ENCODE peak calls at places on chromosomes 11 and 22, in five cellular contexts. Q is CD4-positive, CD25-positive, alpha-beta regulatory T cell; K is lower lobe of right lung; D is fibroblast of lung; Z is right atrium auricular region. S is an unnamed sample.

GRCh38 chr22:26086359-26086758 is 82.9 kb upstream of the SEZ6L start:
- DNase-seq in Q (no peak), K (no peak), D (no peak), Z (no peak), S (peak; percentile 2)

GRCh38 chr22:45754822-45755221 is 83.2 kb downstream of the ATXN10 start:
- DNase-seq in Q (no peak), K (no peak), D (no peak), Z (no peak), S (no peak)

GRCh38 chr11:111081021-111081511 is 164.5 kb upstream of the POU2AF2 start:
- DNase-seq in Q (no peak), K (no peak), D (no peak), Z (no peak), S (peak; percentile 44)

GRCh38 chr11:117934526-117935307 is 5.5 kb upstream of the TMPRSS13 start:
- DNase-seq in Q (no peak), K (peak; percentile 31), D (no peak), Z (no peak), S (no peak)

GRCh38 chr11:20467458-20468185 is 80.1 kb downstream of the PRMT3 start:
- DNase-seq in Q (no peak), K (no peak), D (no peak), Z (no peak), S (no peak)

GRCh38 chr11:115207166-115207591 is 297.0 kb downstream of the CADM1 start:
- DNase-seq in Q (no peak), K (no peak), D (no peak), Z (no peak), S (no peak)

GRCh38 chr22:36385491-36386350 is 2.0 kb downstream of the MYH9 start:
- DNase-seq in Q (peak; percentile 48), K (peak; percentile 78), D (peak; percentile 48), Z (no peak), S (peak; percentile 81)

GRCh38 chr11:87879118-87879517 is 296.1 kb downstream of the RAB38 start:
- DNase-seq in Q (no peak), K (no peak), D (no peak), Z (no peak), S (peak; percentile 66)

GRCh38 chr11:64186205-64187165 is 514 bp downstream of the STIP1 start:
- DNase-seq in Q (peak; percentile 35), K (no peak), D (peak; percentile 11), Z (no peak), S (peak; percentile 55)

GRCh38 chr22:35961480-35961902 is 67.1 kb downstream of the RBFOX2 start:
- DNase-seq in Q (no peak), K (no peak), D (peak; percentile 94), Z (peak; percentile 75), S (peak; percentile 68)

GRCh38 chr11:727859-728748 is 19.2 kb upstream of the TALDO1 start:
- DNase-seq in Q (peak; percentile 76), K (peak; percentile 91), D (peak; percentile 89), Z (peak; percentile 89), S (peak; percentile 98)

GRCh38 chr11:103338621-103339484 is 229.6 kb downstream of the DYNC2H1 start:
- DNase-seq in Q (no peak), K (no peak), D (peak; percentile 58), Z (no peak), S (peak; percentile 68)

GRCh38 chr11:34536056-34536455 is 22.5 kb upstream of the ELF5 start:
- DNase-seq in Q (no peak), K (no peak), D (no peak), Z (no peak), S (no peak)

GRCh38 chr11:124276081-124276480 is 19.9 kb downstream of the OR8G5 start:
- DNase-seq in Q (no peak), K (no peak), D (peak; percentile 95), Z (no peak), S (peak; percentile 7)

GRCh38 chr11:8867856-8868705 is 42.9 kb upstream of the AKIP1 start:
- DNase-seq in Q (no peak), K (no peak), D (peak; percentile 68), Z (no peak), S (peak; percentile 79)

GRCh38 chr11:45098929-45099328 is 47.5 kb upstream of the PRDM11 start:
- DNase-seq in Q (no peak), K (no peak), D (no peak), Z (peak; percentile 32), S (no peak)

GRCh38 chr22:24995649-24996180 is 43.2 kb downstream of the KIAA1671 start:
- DNase-seq in Q (no peak), K (no peak), D (no peak), Z (no peak), S (no peak)

GRCh38 chr11:21190181-21190580 is 520.8 kb downstream of the NELL1 start:
- DNase-seq in Q (no peak), K (no peak), D (no peak), Z (no peak), S (no peak)

GRCh38 chr11:13229675-13230359 is 47.8 kb upstream of the BMAL1 start:
- DNase-seq in Q (no peak), K (no peak), D (no peak), Z (no peak), S (peak; percentile 34)

GRCh38 chr22:49547751-49548239 is 279.9 kb downstream of the BRD1 start:
- DNase-seq in Q (no peak), K (peak; percentile 36), D (no peak), Z (no peak), S (no peak)

GRCh38 chr11:55481416-55481815 is 72.9 kb upstream of the OR4C15 start:
- DNase-seq in Q (no peak), K (no peak), D (no peak), Z (no peak), S (no peak)

GRCh38 chr22:19816372-19817119 is 38.1 kb downstream of the GNB1L start:
- DNase-seq in Q (no peak), K (no peak), D (no peak), Z (peak; percentile 42), S (no peak)

GRCh38 chr11:118152020-118152551 is 537 bp downstream of the SCN4B start:
- DNase-seq in Q (no peak), K (no peak), D (no peak), Z (no peak), S (no peak)

GRCh38 chr11:117856252-117856651 is 20.2 kb downstream of the FXYD6 start:
- DNase-seq in Q (no peak), K (no peak), D (no peak), Z (no peak), S (no peak)

GRCh38 chr11:62538470-62539237 is 8.0 kb downstream of the AHNAK start:
- DNase-seq in Q (no peak), K (no peak), D (no peak), Z (no peak), S (peak; percentile 53)

GRCh38 chr11:132087148-132087547 is 716.7 kb downstream of the NTM start:
- DNase-seq in Q (no peak), K (no peak), D (no peak), Z (no peak), S (no peak)

GRCh38 chr11:6249822-6250555 is 9.6 kb upstream of the CCKBR start:
- DNase-seq in Q (no peak), K (no peak), D (peak; percentile 87), Z (peak; percentile 87), S (peak; percentile 92)

GRCh38 chr11:1830500-1831223 is 4.1 kb upstream of the SYT8 start:
- DNase-seq in Q (no peak), K (peak; percentile 77), D (peak; percentile 12), Z (no peak), S (no peak)

GRCh38 chr11:108787105-108787504 is 122.2 kb downstream of the DDX10 start:
- DNase-seq in Q (no peak), K (no peak), D (no peak), Z (no peak), S (no peak)

GRCh38 chr22:29030016-29030617 is 31.5 kb downstream of the C22orf31 start:
- DNase-seq in Q (no peak), K (no peak), D (peak; percentile 85), Z (no peak), S (peak; percentile 53)

GRCh38 chr22:33917744-33918406 is 2.4 kb downstream of the LARGE1 start:
- DNase-seq in Q (no peak), K (no peak), D (peak; percentile 27), Z (no peak), S (peak; percentile 40)

GRCh38 chr11:77283101-77283500 is 18.4 kb downstream of the GDPD4 start:
- DNase-seq in Q (no peak), K (no peak), D (no peak), Z (no peak), S (no peak)

GRCh38 chr22:38513063-38513462 is 7.0 kb upstream of the DDX17 start:
- DNase-seq in Q (peak; percentile 48), K (no peak), D (no peak), Z (no peak), S (no peak)

GRCh38 chr22:44328326-44328725 is 15.6 kb upstream of the SHISAL1 start:
- DNase-seq in Q (no peak), K (peak; percentile 59), D (no peak), Z (no peak), S (no peak)
- H3K27me3 ChIP-seq in Q (peaks cover 19% of the 10 kb centered on the region), K (peaks cover 47% of the 10 kb centered on the region), D (peaks cover 21% of the 10 kb centered on the region), Z (peaks cover 7% of the 10 kb centered on the region), S (peaks cover 9% of the 10 kb centered on the region)

GRCh38 chr11:116536416-116536815 is 236.4 kb downstream of the BUD13 start:
- DNase-seq in Q (no peak), K (no peak), D (no peak), Z (no peak), S (no peak)
- H3K27me3 ChIP-seq in Q (peaks cover 2% of the 10 kb centered on the region), K (peaks cover 21% of the 10 kb centered on the region), D (no peaks in the 10 kb centered on the region), Z (no peaks in the 10 kb centered on the region), S (peaks cover 19% of the 10 kb centered on the region)

DNA sequence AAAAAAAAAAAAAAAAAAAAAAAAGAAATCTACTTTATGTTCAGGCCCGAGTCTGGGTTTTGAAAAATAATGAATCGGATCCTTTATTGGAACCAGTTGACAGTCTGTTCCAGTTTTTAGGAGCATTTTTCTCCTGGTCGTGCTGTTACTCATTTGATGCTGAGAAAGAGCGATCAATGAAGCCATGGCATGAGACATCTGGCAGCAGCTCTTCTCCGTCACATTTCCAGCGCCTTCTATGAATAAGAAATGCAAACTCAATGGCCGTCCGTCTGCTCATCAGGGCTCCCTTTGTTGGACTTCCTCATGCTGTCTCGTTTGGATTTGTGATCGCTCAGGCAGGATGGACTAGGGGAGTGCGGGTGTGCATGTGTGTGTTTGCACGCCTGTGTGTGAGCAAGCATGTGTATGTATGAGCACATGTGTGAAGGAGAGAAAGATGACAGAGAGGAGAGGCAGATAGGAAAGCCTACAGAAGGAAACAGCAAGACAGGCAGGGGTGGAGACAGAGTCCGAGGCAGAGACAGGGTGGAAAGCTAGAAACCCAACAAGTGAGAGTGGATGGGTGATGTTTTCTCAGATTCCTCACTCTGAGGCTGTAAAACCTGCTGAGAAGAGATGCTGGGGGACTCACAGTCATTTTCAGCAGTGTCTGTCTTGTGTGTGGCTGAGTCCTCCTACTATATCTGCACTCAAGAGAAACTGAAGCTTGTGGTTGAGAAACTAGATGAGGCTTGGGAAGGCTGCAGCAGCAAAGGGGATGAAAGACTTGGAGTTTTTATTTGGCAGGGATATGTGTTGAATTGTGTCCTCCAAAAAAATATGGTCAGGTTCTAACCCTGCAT is 56.0 kb upstream of the CLMP start:
- DNase-seq in Q (no peak), K (no peak), D (no peak), Z (no peak), S (peak; percentile 71)
- H3K27me3 ChIP-seq in Q (peaks cover 2% of the 10 kb centered on the region), K (no peaks in the 10 kb centered on the region), D (no peaks in the 10 kb centered on the region), Z (no peaks in the 10 kb centered on the region), S (no peaks in the 10 kb centered on the region)

DNA sequence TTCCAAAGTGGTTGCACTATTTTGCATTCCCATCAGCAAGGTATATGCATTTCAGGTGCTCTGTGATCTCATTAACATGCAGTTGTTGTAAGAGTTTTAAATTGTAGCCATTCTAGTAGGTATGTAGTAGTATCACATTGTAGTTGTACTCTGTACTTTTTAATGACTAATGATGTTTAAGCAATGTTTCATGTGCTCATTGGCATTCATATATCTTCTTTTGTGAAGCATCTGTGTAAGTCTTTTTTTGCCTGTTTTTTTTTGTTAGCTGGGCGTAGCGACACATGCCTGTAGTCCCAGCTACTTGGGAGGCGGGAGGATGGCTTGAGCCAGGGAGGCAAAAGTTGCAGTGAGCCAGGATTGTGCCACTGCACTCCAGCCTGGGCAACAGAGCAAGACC is 11.3 kb upstream of the TRIM29 start:
- DNase-seq in Q (no peak), K (no peak), D (no peak), Z (no peak), S (no peak)
- H3K27me3 ChIP-seq in Q (no peaks in the 10 kb centered on the region), K (peaks cover 22% of the 10 kb centered on the region), D (peaks cover 6% of the 10 kb centered on the region), Z (no peaks in the 10 kb centered on the region), S (peaks cover 76% of the 10 kb centered on the region)

S was measured in GM23248.